ENCODE peak calls at places on chromosomes 7 and 10, in seven cellular contexts. R, P, V, S, F, T and U are unnamed samples. For H3K36me3, the result is how much of the 10 kb centered on the place peaks cover.

GRCh38 chr7:73567701-73568685 is 10.4 kb downstream of the TBL2 start:
- DNase-seq in R (no peak), P (no peak), V (no peak), S (no peak), F (no peak), T (no peak), U (no peak)

GRCh38 chr7:35697414-35698175 is 2.7 kb upstream of the HERPUD2 start:
- DNase-seq in R (no peak), P (no peak), V (no peak), S (peak), F (peak), T (no peak), U (no peak)

GRCh38 chr7:50751136-50751535 is 31.6 kb downstream of the GRB10 start:
- DNase-seq in R (no peak), P (no peak), V (no peak), S (no peak), F (no peak), T (no peak), U (no peak)

GRCh38 chr10:79422178-79422892 is 23.1 kb downstream of the ZCCHC24 start:
- DNase-seq in R (peak), P (no peak), V (no peak), S (no peak), F (peak), T (no peak), U (peak)

GRCh38 chr7:76165106-76165972 is 36.4 kb upstream of the SRRM3 start:
- DNase-seq in R (no peak), P (no peak), V (no peak), S (no peak), F (no peak), T (no peak), U (peak)

GRCh38 chr7:66732439-66732838 is 8.1 kb upstream of the RABGEF1 start:
- DNase-seq in R (no peak), P (no peak), V (no peak), S (no peak), F (no peak), T (no peak), U (no peak)

GRCh38 chr7:65379318-65379717 is 5.7 kb downstream of the ZNF92 start:
- DNase-seq in R (no peak), P (no peak), V (no peak), S (peak), F (no peak), T (no peak), U (no peak)

GRCh38 chr7:13159467-13160184 is 472.2 kb downstream of the ARL4A start:
- DNase-seq in R (no peak), P (no peak), V (no peak), S (no peak), F (no peak), T (no peak), U (no peak)

GRCh38 chr7:92720604-92721350 is 115.6 kb downstream of the CDK6 start:
- DNase-seq in R (no peak), P (no peak), V (no peak), S (no peak), F (no peak), T (no peak), U (no peak)

GRCh38 chr10:43681721-43682120 is 33.0 kb upstream of the ZNF32 start:
- DNase-seq in R (no peak), P (no peak), V (no peak), S (no peak), F (no peak), T (no peak), U (no peak)

GRCh38 chr10:75375828-75376227 is 25.7 kb downstream of the ZNF503 start:
- DNase-seq in R (no peak), P (no peak), V (no peak), S (no peak), F (no peak), T (no peak), U (peak)

GRCh38 chr7:56062382-56062781 is 1.7 kb upstream of the SUMF2 start:
- DNase-seq in R (no peak), P (no peak), V (no peak), S (peak), F (no peak), T (no peak), U (no peak)

GRCh38 chr10:76291175-76291574 is 859.8 kb downstream of the LRMDA start:
- DNase-seq in R (no peak), P (no peak), V (no peak), S (peak), F (no peak), T (no peak), U (no peak)

GRCh38 chr7:43612599-43613589 is 30.0 kb downstream of the STK17A start:
- DNase-seq in R (no peak), P (no peak), V (no peak), S (no peak), F (peak), T (no peak), U (no peak)

GRCh38 chr7:127813991-127814556 is 162.1 kb downstream of the SND1 start:
- DNase-seq in R (no peak), P (no peak), V (no peak), S (no peak), F (no peak), T (no peak), U (no peak)

GRCh38 chr10:10796774-10797415 is 220.8 kb upstream of the CELF2 start:
- DNase-seq in R (no peak), P (no peak), V (no peak), S (peak), F (no peak), T (no peak), U (no peak)

GRCh38 chr7:77367976-77368375 is 48.2 kb downstream of the GSAP start:
- DNase-seq in R (no peak), P (no peak), V (no peak), S (no peak), F (no peak), T (no peak), U (no peak)

GRCh38 chr7:28180031-28180363 is 598 bp downstream of the JAZF1 start:
- DNase-seq in R (no peak), P (no peak), V (no peak), S (no peak), F (no peak), T (no peak), U (no peak)

GRCh38 chr7:14195079-14195478 is 205.6 kb upstream of the ETV1 start:
- DNase-seq in R (no peak), P (no peak), V (no peak), S (no peak), F (no peak), T (no peak), U (no peak)

GRCh38 chr10:94286898-94287297 is 75.8 kb downstream of the NOC3L start:
- DNase-seq in R (no peak), P (no peak), V (no peak), S (no peak), F (no peak), T (no peak), U (no peak)

GRCh38 chr10:109205929-109206585 is 717.3 kb downstream of the XPNPEP1 start:
- DNase-seq in R (no peak), P (no peak), V (no peak), S (peak), F (peak), T (no peak), U (no peak)

GRCh38 chr10:117552759-117553158 is 10.2 kb downstream of the EMX2 start:
- DNase-seq in R (no peak), P (no peak), V (no peak), S (no peak), F (no peak), T (no peak), U (no peak)

GRCh38 chr7:2646336-2646679 is 14.5 kb downstream of the TTYH3 start:
- DNase-seq in R (no peak), P (no peak), V (no peak), S (no peak), F (no peak), T (no peak), U (no peak)

GRCh38 chr7:2646680-2647571 is 15.1 kb downstream of the TTYH3 start:
- DNase-seq in R (no peak), P (no peak), V (no peak), S (no peak), F (no peak), T (no peak), U (peak)

GRCh38 chr7:2643386-2644229 is 11.8 kb downstream of the TTYH3 start:
- DNase-seq in R (no peak), P (no peak), V (no peak), S (no peak), F (no peak), T (no peak), U (no peak)

GRCh38 chr7:2645274-2645868 is 13.6 kb downstream of the TTYH3 start:
- DNase-seq in R (no peak), P (no peak), V (no peak), S (no peak), F (no peak), T (peak), U (no peak)

DNA sequence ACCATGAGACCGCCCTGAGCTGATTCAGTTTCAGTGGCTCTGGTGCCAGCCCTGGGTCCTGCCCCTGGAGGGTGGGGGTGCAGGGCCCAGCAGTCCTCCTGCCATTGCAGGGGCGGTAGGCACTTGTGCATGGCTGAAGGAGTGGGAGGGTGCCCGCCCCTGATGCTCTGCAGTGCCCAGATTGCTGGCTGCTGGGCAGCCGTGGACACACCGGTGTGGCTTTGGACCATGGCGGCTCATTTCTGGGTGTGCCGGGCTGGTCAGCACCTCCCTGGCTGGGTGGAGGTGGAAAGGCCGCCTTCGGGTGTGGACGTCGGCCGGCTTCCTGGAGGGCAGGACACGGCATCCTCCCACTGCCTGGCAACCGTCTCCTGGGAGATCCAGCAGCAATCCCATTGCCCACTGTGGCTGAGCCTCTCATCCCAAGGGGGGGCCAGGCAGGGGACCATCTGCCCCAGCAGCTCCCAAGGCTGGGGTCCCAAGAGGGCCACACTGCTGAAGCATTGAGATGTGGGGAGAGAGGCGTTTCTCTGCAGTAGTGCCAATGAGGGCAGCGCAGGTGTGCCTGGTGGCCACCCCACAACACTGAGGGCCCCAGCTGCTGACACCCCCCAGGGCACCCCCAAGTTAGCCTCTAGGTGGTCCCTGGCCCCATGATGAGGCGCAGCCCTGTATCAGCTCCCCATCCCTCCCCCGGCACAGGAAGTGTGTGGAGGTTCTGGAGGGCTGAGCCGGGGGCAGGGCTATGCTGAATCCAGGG is 12.9 kb downstream of the TTYH3 start:
- DNase-seq in R (no peak), P (no peak), V (no peak), S (no peak), F (no peak), T (no peak), U (peak)
- H3K36me3 ChIP-seq in R (under half), P (under half), V (under half), S (under half), F (under half), T (half or more), U (under half)

GRCh38 chr10:70098271-70098670 is 34.4 kb downstream of the AIFM2 start:
- DNase-seq in R (no peak), P (no peak), V (no peak), S (no peak), F (no peak), T (no peak), U (no peak)
- H3K36me3 ChIP-seq in R (half or more), P (under half), V (under half), S (under half), F (under half), T (half or more), U (under half)

DNA sequence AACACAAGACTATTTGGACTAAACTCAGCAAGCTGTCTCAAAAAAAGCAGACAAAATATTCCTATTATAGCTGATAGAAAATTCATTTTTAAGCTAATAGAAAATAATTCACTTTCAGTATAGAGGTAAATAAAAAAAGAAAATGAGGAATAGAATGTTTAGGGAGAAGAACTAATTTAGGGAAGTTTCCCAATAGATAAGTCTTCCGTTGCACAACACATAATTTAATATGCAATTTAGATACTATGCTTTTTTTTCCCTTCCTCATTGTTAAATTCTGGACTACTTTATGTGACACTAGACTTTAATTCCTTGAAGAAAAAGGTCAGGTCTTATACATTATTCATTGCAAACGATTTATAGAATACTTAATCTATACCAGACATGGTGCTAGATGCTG is 10.3 kb downstream of the PNPLA8 start:
- DNase-seq in R (no peak), P (no peak), V (no peak), S (no peak), F (no peak), T (no peak), U (no peak)
- H3K36me3 ChIP-seq in R (half or more), P (under half), V (under half), S (under half), F (under half), T (under half), U (half or more)

GRCh38 chr10:14906765-14907164 is 28.1 kb downstream of the SUV39H2 start:
- DNase-seq in R (no peak), P (no peak), V (no peak), S (no peak), F (no peak), T (no peak), U (no peak)

GRCh38 chr10:14909101-14909500 is 30.4 kb downstream of the SUV39H2 start:
- DNase-seq in R (no peak), P (no peak), V (no peak), S (no peak), F (no peak), T (no peak), U (no peak)

GRCh38 chr10:14904316-14904732 is 25.7 kb downstream of the SUV39H2 start:
- DNase-seq in R (no peak), P (peak), V (no peak), S (peak), F (no peak), T (no peak), U (no peak)

GRCh38 chr10:14904864-14905263 is 26.2 kb downstream of the SUV39H2 start:
- DNase-seq in R (no peak), P (no peak), V (no peak), S (no peak), F (no peak), T (no peak), U (no peak)

DNA sequence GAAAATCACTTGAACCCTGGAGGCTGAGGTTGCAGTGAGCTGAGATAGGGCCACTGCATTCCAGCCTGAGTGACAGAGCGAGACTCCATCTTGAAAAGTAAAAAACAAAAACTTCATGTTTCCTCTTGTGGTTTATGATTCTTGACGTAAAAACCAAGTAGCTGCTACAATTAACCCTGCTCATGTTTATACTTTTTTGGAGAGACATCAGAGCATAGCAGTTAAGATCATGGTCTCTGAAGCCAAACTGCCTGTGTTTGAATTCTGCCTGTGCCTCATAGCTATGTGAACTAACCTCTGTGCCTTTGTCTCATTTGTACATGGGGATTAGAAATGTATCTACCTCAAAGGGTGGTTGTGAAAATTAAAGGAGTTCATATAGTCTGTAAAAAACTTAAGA is 27.2 kb downstream of the SUV39H2 start:
- DNase-seq in R (no peak), P (no peak), V (no peak), S (no peak), F (no peak), T (no peak), U (no peak)
- H3K36me3 ChIP-seq in R (half or more), P (under half), V (under half), S (under half), F (under half), T (half or more), U (half or more)

DNA sequence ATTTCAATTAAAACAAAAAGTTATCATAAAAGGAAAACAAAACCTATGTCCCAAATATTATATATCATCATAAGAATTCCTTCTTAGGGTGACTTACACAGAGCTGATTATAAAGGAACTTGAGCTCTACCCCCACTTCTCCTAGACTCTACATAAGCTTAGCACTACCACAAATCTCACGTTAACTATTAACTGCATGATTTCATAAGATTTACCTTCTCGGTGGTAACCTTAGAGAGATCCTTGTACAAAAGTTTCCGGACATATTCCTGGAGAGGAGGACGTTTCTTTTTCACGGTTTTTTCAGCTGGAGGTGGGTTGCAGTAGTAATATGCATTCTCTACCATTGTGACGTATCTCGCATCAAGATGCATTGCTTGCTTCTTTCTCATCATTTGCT is 83.7 kb downstream of the UPF2 start:
- DNase-seq in R (no peak), P (no peak), V (no peak), S (no peak), F (no peak), T (no peak), U (no peak)
- H3K36me3 ChIP-seq in R (half or more), P (under half), V (half or more), S (under half), F (under half), T (half or more), U (under half)

DNA sequence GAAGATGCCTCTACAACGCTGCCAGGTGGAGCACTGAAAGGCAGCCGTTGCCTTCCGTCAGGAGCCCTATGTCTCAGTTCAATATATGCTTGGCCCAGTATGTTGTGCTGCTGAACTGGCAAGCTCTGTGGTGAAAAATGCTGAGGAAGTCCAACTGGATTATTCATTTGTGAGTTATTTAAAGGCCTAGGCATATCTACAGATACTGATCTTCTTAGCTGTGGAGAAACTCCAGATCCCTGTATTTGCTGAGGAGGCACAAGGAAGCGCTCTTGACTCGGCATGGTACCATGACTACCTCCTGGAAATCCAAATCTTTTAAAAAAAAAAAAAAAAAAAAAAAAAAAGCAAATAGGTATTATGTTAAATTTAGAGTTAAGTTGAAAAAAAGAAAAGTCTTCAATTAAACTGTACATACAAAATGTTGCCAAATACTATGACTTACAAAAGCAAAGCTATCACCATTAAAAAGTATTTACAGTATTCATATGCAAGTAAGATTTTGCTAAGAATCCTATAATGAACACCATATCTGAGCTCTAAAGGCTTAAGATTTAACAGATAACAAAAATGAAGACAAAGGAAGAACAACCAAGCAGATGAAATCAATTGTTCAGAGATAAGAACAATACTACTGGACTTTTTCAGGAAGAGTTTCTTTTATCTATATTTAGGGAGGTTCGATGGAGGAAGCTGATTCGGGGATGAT is 152.4 kb downstream of the GALNT11 start:
- DNase-seq in R (no peak), P (no peak), V (no peak), S (no peak), F (no peak), T (no peak), U (no peak)
- H3K36me3 ChIP-seq in R (half or more), P (under half), V (half or more), S (under half), F (under half), T (half or more), U (half or more)

GRCh38 chr10:102801496-102801895 is 35.7 kb downstream of the CYP17A1 start:
- DNase-seq in R (no peak), P (no peak), V (no peak), S (no peak), F (no peak), T (no peak), U (no peak)
- H3K36me3 ChIP-seq in R (under half), P (under half), V (under half), S (under half), F (under half), T (under half), U (under half)

GRCh38 chr7:148803094-148803493 is 81.0 kb downstream of the EZH2 start:
- DNase-seq in R (no peak), P (no peak), V (no peak), S (no peak), F (no peak), T (no peak), U (no peak)

GRCh38 chr7:148799893-148800545 is 84.1 kb downstream of the EZH2 start:
- DNase-seq in R (no peak), P (no peak), V (no peak), S (no peak), F (no peak), T (peak), U (no peak)

GRCh38 chr7:148804343-148805234 is 79.5 kb downstream of the EZH2 start:
- DNase-seq in R (no peak), P (no peak), V (no peak), S (no peak), F (no peak), T (no peak), U (no peak)

GRCh38 chr7:148800677-148801076 is 83.4 kb downstream of the EZH2 start:
- DNase-seq in R (no peak), P (no peak), V (no peak), S (no peak), F (no peak), T (no peak), U (no peak)

DNA sequence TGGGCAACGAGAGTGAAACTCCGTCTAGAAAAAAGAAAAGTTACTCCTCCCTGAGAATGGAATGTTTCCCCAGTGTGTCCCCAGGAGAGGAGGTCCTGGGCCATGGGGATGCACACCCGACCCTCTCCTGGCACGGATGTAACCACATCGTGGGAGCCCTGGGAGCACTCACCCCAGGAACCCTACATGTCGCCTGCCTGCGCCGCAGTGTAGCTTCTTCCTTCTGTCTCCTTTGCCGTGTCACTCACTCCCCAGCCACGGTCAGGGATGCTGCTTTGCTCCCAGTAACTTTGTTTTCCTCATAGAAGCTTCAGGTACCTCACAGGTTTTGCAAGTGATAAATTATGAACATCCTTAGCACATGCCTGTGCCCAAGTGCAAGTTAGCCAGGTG is 82.0 kb downstream of the EZH2 start:
- DNase-seq in R (no peak), P (no peak), V (no peak), S (no peak), F (no peak), T (no peak), U (no peak)
- H3K36me3 ChIP-seq in R (half or more), P (under half), V (under half), S (under half), F (under half), T (half or more), U (half or more)

GRCh38 chr7:100029591-100029990 is 14.2 kb downstream of the ZKSCAN1 start:
- DNase-seq in R (no peak), P (no peak), V (no peak), S (peak), F (no peak), T (no peak), U (no peak)
- H3K36me3 ChIP-seq in R (half or more), P (under half), V (half or more), S (under half), F (under half), T (half or more), U (under half)